ENCODE peak calls at places on chromosome 2, in five cellular contexts. One of them, this sample, is unnamed.

GRCh38 chr2:227097495-227098161 is 66.4 kb downstream of the COL4A4 start:
- DNase-seq in HL-60: no peak
- DNase-seq in tibial artery: no peak
- DNase-seq in ascending aorta: no peak
- DNase-seq in fibroblast of villous mesenchyme: no peak
- DNase-seq in this sample: no peak

GRCh38 chr2:36663851-36664715 is 32.4 kb upstream of the VIT start:
- DNase-seq in HL-60: peak
- DNase-seq in tibial artery: no peak
- DNase-seq in ascending aorta: no peak
- DNase-seq in fibroblast of villous mesenchyme: peak
- DNase-seq in this sample: no peak

GRCh38 chr2:68282814-68283812 is 30.8 kb upstream of the PPP3R1 start:
- DNase-seq in HL-60: peak
- DNase-seq in tibial artery: no peak
- DNase-seq in ascending aorta: no peak
- DNase-seq in fibroblast of villous mesenchyme: peak
- DNase-seq in this sample: no peak

GRCh38 chr2:145058457-145058856 is 538.5 kb upstream of the ZEB2 start:
- DNase-seq in HL-60: no peak
- DNase-seq in tibial artery: no peak
- DNase-seq in ascending aorta: no peak
- DNase-seq in fibroblast of villous mesenchyme: no peak
- DNase-seq in this sample: no peak

GRCh38 chr2:8049851-8050571 is 631.8 kb upstream of the ID2 start:
- DNase-seq in HL-60: no peak
- DNase-seq in tibial artery: no peak
- DNase-seq in ascending aorta: no peak
- DNase-seq in fibroblast of villous mesenchyme: no peak
- DNase-seq in this sample: no peak

GRCh38 chr2:133666621-133667020 is 98.4 kb upstream of the NCKAP5 start:
- DNase-seq in HL-60: no peak
- DNase-seq in tibial artery: no peak
- DNase-seq in ascending aorta: no peak
- DNase-seq in fibroblast of villous mesenchyme: no peak
- DNase-seq in this sample: no peak

GRCh38 chr2:133657591-133657990 is 89.3 kb upstream of the NCKAP5 start:
- DNase-seq in HL-60: no peak
- DNase-seq in tibial artery: no peak
- DNase-seq in ascending aorta: no peak
- DNase-seq in fibroblast of villous mesenchyme: peak
- DNase-seq in this sample: no peak

GRCh38 chr2:234348081-234348480 is 148.8 kb downstream of the ARL4C start:
- DNase-seq in HL-60: peak
- DNase-seq in tibial artery: no peak
- DNase-seq in ascending aorta: no peak
- DNase-seq in fibroblast of villous mesenchyme: no peak
- DNase-seq in this sample: no peak

GRCh38 chr2:53450885-53451284 is 316.7 kb upstream of the CHAC2 start:
- DNase-seq in HL-60: no peak
- DNase-seq in tibial artery: no peak
- DNase-seq in ascending aorta: no peak
- DNase-seq in fibroblast of villous mesenchyme: no peak
- DNase-seq in this sample: no peak

GRCh38 chr2:61670591-61671503 is 132.7 kb upstream of the XPO1 start:
- DNase-seq in HL-60: no peak
- DNase-seq in tibial artery: no peak
- DNase-seq in ascending aorta: no peak
- DNase-seq in fibroblast of villous mesenchyme: peak
- DNase-seq in this sample: peak

GRCh38 chr2:174326880-174327558 is 7.7 kb upstream of the SP9 start:
- DNase-seq in HL-60: no peak
- DNase-seq in tibial artery: no peak
- DNase-seq in ascending aorta: no peak
- DNase-seq in fibroblast of villous mesenchyme: no peak
- DNase-seq in this sample: no peak

GRCh38 chr2:170963386-170963785 is 34.3 kb downstream of the GORASP2 start:
- DNase-seq in HL-60: no peak
- DNase-seq in tibial artery: no peak
- DNase-seq in ascending aorta: no peak
- DNase-seq in fibroblast of villous mesenchyme: no peak
- DNase-seq in this sample: no peak

GRCh38 chr2:182134201-182134600 is 148.5 kb downstream of the PPP1R1C start:
- DNase-seq in HL-60: no peak
- DNase-seq in tibial artery: no peak
- DNase-seq in ascending aorta: no peak
- DNase-seq in fibroblast of villous mesenchyme: no peak
- DNase-seq in this sample: no peak

GRCh38 chr2:152924219-152924618 is 205.8 kb downstream of the ARL6IP6 start:
- DNase-seq in HL-60: no peak
- DNase-seq in tibial artery: no peak
- DNase-seq in ascending aorta: no peak
- DNase-seq in fibroblast of villous mesenchyme: no peak
- DNase-seq in this sample: no peak

GRCh38 chr2:74372674-74373073 is 7.4 kb downstream of the DCTN1 start:
- DNase-seq in HL-60: no peak
- DNase-seq in tibial artery: no peak
- DNase-seq in ascending aorta: no peak
- DNase-seq in fibroblast of villous mesenchyme: no peak
- DNase-seq in this sample: no peak

GRCh38 chr2:212379103-212379502 is 159.5 kb downstream of the ERBB4 start:
- DNase-seq in HL-60: no peak
- DNase-seq in tibial artery: no peak
- DNase-seq in ascending aorta: no peak
- DNase-seq in fibroblast of villous mesenchyme: no peak
- DNase-seq in this sample: no peak

GRCh38 chr2:136305517-136306192 is 187.7 kb upstream of the CXCR4 start:
- DNase-seq in HL-60: peak
- DNase-seq in tibial artery: no peak
- DNase-seq in ascending aorta: no peak
- DNase-seq in fibroblast of villous mesenchyme: no peak
- DNase-seq in this sample: no peak

GRCh38 chr2:121071058-121071504 is 213.9 kb downstream of the TFCP2L1 start:
- DNase-seq in HL-60: peak
- DNase-seq in tibial artery: peak
- DNase-seq in ascending aorta: peak
- DNase-seq in fibroblast of villous mesenchyme: peak
- DNase-seq in this sample: peak

GRCh38 chr2:35585972-35586371 is 769.6 kb upstream of the CRIM1 start:
- DNase-seq in HL-60: no peak
- DNase-seq in tibial artery: no peak
- DNase-seq in ascending aorta: no peak
- DNase-seq in fibroblast of villous mesenchyme: no peak
- DNase-seq in this sample: no peak

GRCh38 chr2:59149271-59149670 is 908.1 kb upstream of the FANCL start:
- DNase-seq in HL-60: no peak
- DNase-seq in tibial artery: no peak
- DNase-seq in ascending aorta: no peak
- DNase-seq in fibroblast of villous mesenchyme: no peak
- DNase-seq in this sample: no peak

GRCh38 chr2:23700627-23701026 is 226.3 kb downstream of the ATAD2B start:
- DNase-seq in HL-60: no peak
- DNase-seq in tibial artery: no peak
- DNase-seq in ascending aorta: peak
- DNase-seq in fibroblast of villous mesenchyme: no peak
- DNase-seq in this sample: no peak

GRCh38 chr2:45993476-45993991 is 303.7 kb upstream of the EPAS1 start:
- DNase-seq in HL-60: peak
- DNase-seq in tibial artery: peak
- DNase-seq in ascending aorta: peak
- DNase-seq in fibroblast of villous mesenchyme: peak
- DNase-seq in this sample: peak

GRCh38 chr2:102186676-102187190 is at the start of gene IL1RL2:
- DNase-seq in HL-60: no peak
- DNase-seq in tibial artery: no peak
- DNase-seq in ascending aorta: no peak
- DNase-seq in fibroblast of villous mesenchyme: no peak
- DNase-seq in this sample: no peak
- H3K4me3 ChIP-seq in HL-60: no peak
- H3K4me3 ChIP-seq in tibial artery: peak
- H3K4me3 ChIP-seq in ascending aorta: peak
- H3K4me3 ChIP-seq in fibroblast of villous mesenchyme: peak
- H3K4me3 ChIP-seq in this sample: peak

DNA sequence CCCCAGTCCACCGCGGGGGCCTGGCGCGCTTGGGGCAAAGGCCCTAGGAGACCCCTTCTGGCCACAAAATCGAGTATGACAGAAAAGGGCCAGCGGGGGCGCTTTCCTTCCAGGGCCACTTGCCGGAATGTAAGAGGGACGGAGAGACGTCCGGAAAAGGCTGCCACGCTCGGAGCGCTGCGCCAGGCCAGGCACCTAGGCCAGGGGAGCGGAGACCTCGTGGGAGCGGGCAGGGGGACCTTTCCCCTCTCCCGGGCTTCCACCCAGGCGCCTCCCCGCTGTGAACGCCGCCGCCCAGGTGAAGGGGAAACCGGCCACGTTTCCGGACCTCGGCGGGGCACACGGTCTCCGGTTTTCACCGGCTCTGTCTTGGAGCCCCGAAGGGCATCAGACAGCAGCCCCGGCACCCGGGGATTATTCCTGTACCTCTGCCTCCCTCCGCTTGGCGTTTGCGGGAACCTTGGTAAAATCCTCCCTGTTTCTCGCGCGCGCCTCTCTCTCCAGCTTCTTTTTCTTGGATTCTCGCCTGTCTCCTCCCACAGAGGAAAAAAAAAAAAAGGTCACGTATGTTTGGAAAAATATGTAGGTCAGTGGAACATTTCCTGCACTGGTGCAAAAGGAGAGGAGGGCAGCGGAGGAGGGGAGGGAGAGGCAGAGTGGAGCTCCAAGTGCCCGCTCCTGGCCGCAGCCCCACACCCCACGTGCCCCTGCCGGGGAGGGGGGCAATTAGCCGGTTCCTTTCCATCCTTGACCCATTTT is 1.2 kb upstream of the NPAS2 start:
- DNase-seq in HL-60: peak
- DNase-seq in tibial artery: peak
- DNase-seq in ascending aorta: peak
- DNase-seq in fibroblast of villous mesenchyme: peak
- DNase-seq in this sample: no peak
- TF ChIP-seq CTCF in HL-60: no peak
- TF ChIP-seq CTCF in tibial artery: peak
- TF ChIP-seq CTCF in ascending aorta: no peak
- TF ChIP-seq CTCF in fibroblast of villous mesenchyme: peak
- TF ChIP-seq CTCF in this sample: no peak

DNA sequence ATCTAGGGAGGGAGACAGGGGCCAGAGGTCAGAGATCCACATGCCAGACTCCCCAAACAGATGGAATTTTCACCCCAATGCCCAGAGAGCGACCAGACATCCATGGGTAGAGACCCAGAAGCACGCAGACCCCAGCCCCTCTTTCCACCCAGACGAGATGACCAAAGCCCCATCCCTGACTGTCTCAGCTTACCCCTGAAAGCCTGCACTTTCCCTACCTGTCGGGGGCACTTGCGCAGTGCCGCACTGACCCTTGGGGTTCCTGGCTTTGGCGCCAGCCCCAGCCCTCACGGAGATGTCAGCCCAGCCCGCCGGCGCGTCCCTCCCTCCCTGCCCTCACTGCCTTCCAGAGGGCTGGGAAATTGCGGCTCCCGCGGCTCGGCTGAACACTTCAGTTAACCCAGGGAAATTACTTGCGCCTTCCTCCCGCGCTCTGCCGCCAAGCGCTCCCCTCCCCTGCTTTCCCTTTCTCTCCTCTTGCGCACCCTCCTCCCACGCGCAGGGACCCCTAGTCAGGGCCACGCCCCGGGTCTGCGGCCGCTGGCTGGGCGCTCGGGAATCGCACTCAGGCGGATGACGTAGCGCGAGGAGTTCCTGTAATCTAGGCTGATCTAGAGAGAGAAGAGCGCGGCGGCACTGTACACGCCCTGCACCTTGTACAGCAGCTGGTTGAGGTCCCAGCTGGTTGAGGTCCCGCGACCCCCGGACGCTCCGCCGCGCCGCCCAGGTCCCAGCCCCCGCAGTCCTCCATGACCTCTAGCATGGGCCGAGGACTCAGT is 12.0 kb downstream of the ALPG start:
- DNase-seq in HL-60: peak
- DNase-seq in tibial artery: peak
- DNase-seq in ascending aorta: no peak
- DNase-seq in fibroblast of villous mesenchyme: peak
- DNase-seq in this sample: no peak
- H3K4me3 ChIP-seq in HL-60: peak
- H3K4me3 ChIP-seq in tibial artery: peak
- H3K4me3 ChIP-seq in ascending aorta: peak
- H3K4me3 ChIP-seq in fibroblast of villous mesenchyme: peak
- H3K4me3 ChIP-seq in this sample: no peak

GRCh38 chr2:150610670-150611279 is 123.3 kb upstream of the RND3 start:
- DNase-seq in HL-60: peak
- DNase-seq in tibial artery: no peak
- DNase-seq in ascending aorta: no peak
- DNase-seq in fibroblast of villous mesenchyme: peak
- DNase-seq in this sample: no peak
- TF ChIP-seq CTCF in HL-60: no peak
- TF ChIP-seq CTCF in tibial artery: peak
- TF ChIP-seq CTCF in ascending aorta: peak
- TF ChIP-seq CTCF in fibroblast of villous mesenchyme: peak
- TF ChIP-seq CTCF in this sample: no peak